ENCODE peak calls at places on chromosomes 2 and 18, in seven cellular contexts. Q is left lung, Y is C1 segment of cervical spinal cord, V is GF-D8, P is mesenchymal stem cell, T is brain pericyte, F is foreskin fibroblast. H is an unnamed sample.

GRCh38 chr2:52597361-52597760 is 1170.2 kb upstream of the CHAC2 start:
- DNase-seq in T (no peak), Y (no peak), Q (no peak), F (peak), P (no peak), V (no peak), H (no peak)

GRCh38 chr2:31108887-31109286 is 29.4 kb downstream of the GALNT14 start:
- DNase-seq in V (peak), Y (no peak), F (peak), Q (no peak), P (no peak), T (no peak), H (no peak)

GRCh38 chr2:70133521-70134348 is 46.5 kb downstream of the PCBP1 start:
- DNase-seq in P (no peak), V (peak), Q (no peak), T (no peak), F (no peak), Y (peak), H (peak)

GRCh38 chr18:28036481-28036880 is 140.4 kb downstream of the CDH2 start:
- DNase-seq in Y (no peak), V (no peak), P (no peak), Q (no peak), T (no peak), F (no peak), H (no peak)

GRCh38 chr2:43623052-43623451 is 14.0 kb upstream of the PLEKHH2 start:
- DNase-seq in F (peak), P (peak), Q (no peak), T (no peak), Y (no peak), V (no peak), H (no peak)

GRCh38 chr2:62578837-62579640 is 73.0 kb upstream of the TMEM17 start:
- DNase-seq in V (no peak), P (peak), T (no peak), F (peak), Y (no peak), Q (peak), H (peak)

GRCh38 chr2:145524836-145525235 is 1004.9 kb upstream of the ZEB2 start:
- DNase-seq in Y (no peak), P (no peak), Q (no peak), F (no peak), V (no peak), T (no peak), H (no peak)

GRCh38 chr2:30782124-30782523 is 25.1 kb downstream of the CAPN13 start:
- DNase-seq in Q (no peak), V (no peak), Y (no peak), T (no peak), P (no peak), F (no peak), H (no peak)

GRCh38 chr2:237993701-237994100 is 26.9 kb downstream of the UBE2F start:
- DNase-seq in F (no peak), Y (no peak), T (no peak), Q (no peak), V (no peak), P (no peak), H (no peak)

GRCh38 chr2:101160454-101160853 is 9.3 kb upstream of the TBC1D8 start:
- DNase-seq in Q (no peak), F (peak), P (peak), Y (no peak), T (no peak), V (no peak), H (peak)

GRCh38 chr2:172102159-172102857 is 392 bp downstream of the DLX2 start:
- DNase-seq in V (peak), F (peak), Y (no peak), T (no peak), Q (peak), P (peak), H (peak)

GRCh38 chr18:45726603-45727002 is 2.6 kb downstream of the SLC14A1 start:
- DNase-seq in V (no peak), Q (no peak), T (peak), Y (no peak), F (no peak), P (no peak), H (no peak)

GRCh38 chr2:101546376-101547058 is 71.6 kb upstream of the RFX8 start:
- DNase-seq in P (peak), V (no peak), T (no peak), Y (no peak), Q (no peak), F (peak), H (peak)

GRCh38 chr2:174236429-174236828 is 11.9 kb downstream of the OLA1 start:
- DNase-seq in T (no peak), Q (no peak), P (no peak), F (no peak), Y (no peak), V (no peak), H (no peak)

GRCh38 chr18:22106536-22107292 is 62.7 kb upstream of the GATA6 start:
- DNase-seq in V (no peak), P (no peak), Y (no peak), T (no peak), Q (no peak), F (no peak), H (no peak)

GRCh38 chr2:45067859-45068642 is 58.8 kb upstream of the SIX2 start:
- DNase-seq in F (peak), Y (no peak), T (no peak), Q (no peak), V (no peak), P (no peak), H (no peak)

GRCh38 chr2:15894459-15895144 is 45.7 kb upstream of the MYCN start:
- DNase-seq in Q (no peak), F (no peak), T (no peak), V (no peak), P (no peak), Y (no peak), H (no peak)

GRCh38 chr2:33134086-33134763 is 187.5 kb downstream of the LTBP1 start:
- DNase-seq in F (peak), V (no peak), Y (no peak), T (peak), P (peak), Q (no peak), H (peak)

GRCh38 chr18:32724071-32724696 is 48.6 kb downstream of the KLHL14 start:
- DNase-seq in F (no peak), T (no peak), V (no peak), Y (no peak), P (no peak), Q (no peak), H (no peak)

GRCh38 chr2:230717595-230717994 is 5.0 kb downstream of the CAB39 start:
- DNase-seq in Q (no peak), V (peak), F (peak), P (peak), Y (no peak), T (no peak), H (no peak)

GRCh38 chr2:88709117-88709739 is 17.8 kb downstream of the RPIA start:
- DNase-seq in T (no peak), P (no peak), F (peak), V (no peak), Q (no peak), Y (no peak), H (peak)

GRCh38 chr2:160492401-160493226 is 993 bp downstream of the RBMS1 start:
- DNase-seq in P (peak), T (no peak), Y (no peak), Q (peak), F (peak), V (no peak), H (peak)

GRCh38 chr2:219772103-219772502 is 144.7 kb downstream of the SLC4A3 start:
- DNase-seq in F (no peak), Y (no peak), Q (no peak), P (no peak), T (no peak), V (no peak), H (no peak)

GRCh38 chr2:8312221-8312620 is 369.6 kb upstream of the ID2 start:
- DNase-seq in Y (no peak), P (no peak), V (no peak), Q (no peak), T (no peak), F (no peak), H (no peak)

GRCh38 chr2:84223191-84223590 is 235.9 kb downstream of the SUCLG1 start:
- DNase-seq in T (no peak), P (no peak), F (no peak), Q (no peak), V (no peak), Y (no peak), H (no peak)

GRCh38 chr2:65630643-65631042 is 198.2 kb upstream of the SPRED2 start:
- DNase-seq in Y (no peak), V (no peak), Q (no peak), T (no peak), P (peak), F (peak), H (no peak)

GRCh38 chr18:25873833-25874232 is 216.6 kb downstream of the SS18 start:
- DNase-seq in P (no peak), Q (no peak), F (no peak), Y (no peak), T (no peak), V (no peak), H (no peak)

GRCh38 chr18:77000527-77000926 is 132.1 kb downstream of the MBP start:
- DNase-seq in V (no peak), T (no peak), F (peak), P (peak), Q (peak), Y (peak), H (peak)

GRCh38 chr18:12657849-12658829 is at the start of gene SPIRE1:
- DNase-seq in V (no peak), P (peak), Y (peak), T (no peak), Q (peak), F (peak), H (peak)

GRCh38 chr18:24267878-24268277 is 129.0 kb downstream of the CABYR start:
- DNase-seq in Y (no peak), Q (no peak), V (no peak), F (no peak), P (no peak), T (no peak), H (no peak)

GRCh38 chr2:20728114-20728758 is 61.3 kb downstream of the GDF7 start:
- DNase-seq in F (no peak), Q (no peak), P (peak), V (peak), T (no peak), Y (no peak), H (peak)

GRCh38 chr2:8049851-8050571 is 631.8 kb upstream of the ID2 start:
- DNase-seq in Y (no peak), V (no peak), P (no peak), F (no peak), Q (no peak), T (no peak), H (no peak)

GRCh38 chr2:217789003-217789735 is 213.6 kb downstream of the TNS1 start:
- DNase-seq in V (no peak), T (peak), Q (peak), Y (peak), F (peak), P (peak), H (peak)

GRCh38 chr2:27723372-27724144 is 48.0 kb upstream of the MRPL33 start:
- DNase-seq in P (peak), Y (peak), T (no peak), F (peak), V (no peak), Q (no peak), H (peak)

GRCh38 chr18:4063545-4063944 is 391.6 kb downstream of the DLGAP1 start:
- DNase-seq in Y (no peak), F (no peak), Q (no peak), T (no peak), V (no peak), P (no peak), H (no peak)

GRCh38 chr18:37669991-37670534 is 104.5 kb upstream of the CELF4 start:
- DNase-seq in Y (no peak), V (no peak), Q (peak), T (no peak), P (no peak), F (no peak), H (no peak)

GRCh38 chr2:174350018-174350417 is 15.3 kb downstream of the SP9 start:
- DNase-seq in Q (no peak), F (peak), P (peak), V (no peak), Y (no peak), T (no peak), H (no peak)

GRCh38 chr2:130819226-130819914 is 17.3 kb upstream of the ARHGEF4 start:
- DNase-seq in Q (no peak), P (no peak), Y (no peak), T (no peak), V (no peak), F (no peak), H (no peak)

GRCh38 chr2:158140201-158140600 is 38.5 kb downstream of the UPP2 start:
- DNase-seq in P (no peak), V (no peak), Y (no peak), F (no peak), T (no peak), Q (no peak), H (no peak)

H was measured in endothelial cell of umbilical vein.